ENCODE peak calls at places on chromosomes 7 and 10, in seven cellular contexts. Z is endothelial cell of umbilical vein, W is cardiac muscle cell, F is fibroblast of the conjunctiva, K is adipocyte, D is substantia nigra, U is mucosa of gallbladder. Y is an unnamed sample.
A peak's percentile ranks its signal among the peaks of the same experiment; 100 is the strongest.

GRCh38 chr7:35596061-35596460 is 98.9 kb downstream of the HERPUD2 start:
- DNase-seq in Z (peak; percentile 31), W (peak; percentile 69), F (peak; percentile 1), K (peak; percentile 13), D (no peak), U (no peak), Y (no peak)

GRCh38 chr7:18685961-18686360 is 190.4 kb downstream of the HDAC9 start:
- DNase-seq in Z (no peak), W (no peak), F (no peak), K (peak; percentile 29), D (no peak), U (no peak), Y (no peak)

GRCh38 chr10:11488126-11488525 is 123.3 kb downstream of the USP6NL start:
- DNase-seq in Z (no peak), W (peak; percentile 6), F (no peak), K (no peak), D (no peak), U (no peak), Y (no peak)

GRCh38 chr10:24826022-24826421 is 102.3 kb upstream of the ARHGAP21 start:
- DNase-seq in Z (peak; percentile 79), W (peak; percentile 86), F (peak; percentile 51), K (peak; percentile 86), D (no peak), U (no peak), Y (no peak)

GRCh38 chr10:24917979-24918378 is 34.4 kb downstream of the PRTFDC1 start:
- DNase-seq in Z (no peak), W (no peak), F (no peak), K (no peak), D (no peak), U (no peak), Y (no peak)

GRCh38 chr10:30589441-30589840 is 40.1 kb downstream of the LYZL2 start:
- DNase-seq in Z (no peak), W (no peak), F (no peak), K (no peak), D (no peak), U (no peak), Y (no peak)

GRCh38 chr10:129777687-129778086 is 186.4 kb downstream of the EBF3 start:
- DNase-seq in Z (no peak), W (no peak), F (no peak), K (no peak), D (no peak), U (no peak), Y (no peak)

GRCh38 chr10:119439922-119440321 is 102.6 kb downstream of the RGS10 start:
- DNase-seq in Z (no peak), W (no peak), F (no peak), K (peak; percentile 6), D (no peak), U (no peak), Y (no peak)

GRCh38 chr10:78297997-78298396 is 264.3 kb downstream of the RPS24 start:
- DNase-seq in Z (no peak), W (no peak), F (no peak), K (no peak), D (no peak), U (no peak), Y (no peak)

GRCh38 chr10:369441-370221 is 234.4 kb downstream of the ZMYND11 start:
- DNase-seq in Z (no peak), W (peak; percentile 52), F (peak; percentile 70), K (peak; percentile 96), D (no peak), U (no peak), Y (no peak)

GRCh38 chr10:59864141-59864962 is 42.0 kb downstream of the CCDC6 start:
- DNase-seq in Z (peak; percentile 36), W (no peak), F (no peak), K (no peak), D (no peak), U (no peak), Y (no peak)

GRCh38 chr10:11610855-11611247 is 599 bp downstream of the USP6NL start:
- DNase-seq in Z (no peak), W (peak; percentile 63), F (peak; percentile 14), K (peak; percentile 70), D (no peak), U (peak; percentile 17), Y (no peak)

GRCh38 chr10:78290131-78290750 is 256.6 kb downstream of the RPS24 start:
- DNase-seq in Z (no peak), W (no peak), F (no peak), K (no peak), D (no peak), U (no peak), Y (no peak)

GRCh38 chr10:52210161-52210560 is 103.9 kb upstream of the DKK1 start:
- DNase-seq in Z (no peak), W (no peak), F (no peak), K (no peak), D (no peak), U (no peak), Y (no peak)

GRCh38 chr10:77475522-77475921 is 162.1 kb downstream of the KCNMA1 start:
- DNase-seq in Z (no peak), W (no peak), F (no peak), K (no peak), D (no peak), U (no peak), Y (no peak)

GRCh38 chr10:93666030-93666429 is 36.4 kb downstream of the FRA10AC1 start:
- DNase-seq in Z (no peak), W (no peak), F (no peak), K (no peak), D (no peak), U (no peak), Y (no peak)

GRCh38 chr7:158829021-158829341 is 328 bp downstream of the ESYT2 start:
- DNase-seq in Z (peak; percentile 70), W (peak; percentile 82), F (peak; percentile 57), K (peak; percentile 85), D (no peak), U (peak; percentile 60), Y (no peak)

GRCh38 chr10:132390455-132391371 is 6.3 kb upstream of the PWWP2B start:
- DNase-seq in Z (no peak), W (no peak), F (no peak), K (no peak), D (no peak), U (no peak), Y (no peak)

GRCh38 chr10:71795248-71795647 is 21.9 kb upstream of the VSIR start:
- DNase-seq in Z (peak; percentile 24), W (peak; percentile 47), F (no peak), K (peak; percentile 55), D (no peak), U (no peak), Y (no peak)

GRCh38 chr10:33483124-33483794 is 148.8 kb upstream of the NRP1 start:
- DNase-seq in Z (no peak), W (no peak), F (no peak), K (peak; percentile 16), D (no peak), U (no peak), Y (peak; percentile 8)